ENCODE peak calls at places on chromosomes 3 and 15, in four cellular contexts. One of them, this sample, is unnamed.
A peak's percentile ranks its signal among the peaks of the same experiment; 100 is the strongest.

GRCh38 chr3:123870033-123870432 is 14.1 kb downstream of the MYLK start:
- DNase-seq in IMR-90: peak; percentile 24
- DNase-seq in mesenchymal stem cell: peak; percentile 36
- DNase-seq in H9: no peak
- DNase-seq in this sample: no peak

GRCh38 chr3:173037840-173038483 is 103.1 kb downstream of the SPATA16 start:
- DNase-seq in IMR-90: no peak
- DNase-seq in mesenchymal stem cell: no peak
- DNase-seq in H9: no peak
- DNase-seq in this sample: no peak

GRCh38 chr3:182349951-182350350 is 443.4 kb upstream of the ATP11B start:
- DNase-seq in IMR-90: no peak
- DNase-seq in mesenchymal stem cell: no peak
- DNase-seq in H9: no peak
- DNase-seq in this sample: no peak

GRCh38 chr15:64310036-64310435 is 45.9 kb downstream of the CSNK1G1 start:
- DNase-seq in IMR-90: no peak
- DNase-seq in mesenchymal stem cell: no peak
- DNase-seq in H9: no peak
- DNase-seq in this sample: no peak

GRCh38 chr15:71357357-71357756 is 242.1 kb downstream of the THSD4 start:
- DNase-seq in IMR-90: no peak
- DNase-seq in mesenchymal stem cell: no peak
- DNase-seq in H9: no peak
- DNase-seq in this sample: no peak

GRCh38 chr3:157501863-157502262 is 1.4 kb downstream of the VEPH1 start:
- DNase-seq in IMR-90: no peak
- DNase-seq in mesenchymal stem cell: no peak
- DNase-seq in H9: peak; percentile 32
- DNase-seq in this sample: peak; percentile 67

GRCh38 chr3:66480666-66481065 is 20.2 kb downstream of the LRIG1 start:
- DNase-seq in IMR-90: peak; percentile 41
- DNase-seq in mesenchymal stem cell: peak; percentile 58
- DNase-seq in H9: no peak
- DNase-seq in this sample: no peak

GRCh38 chr15:51444112-51444511 is 102.7 kb downstream of the GLDN start:
- DNase-seq in IMR-90: no peak
- DNase-seq in mesenchymal stem cell: no peak
- DNase-seq in H9: no peak
- DNase-seq in this sample: no peak

GRCh38 chr3:66115858-66116654 is 77.3 kb upstream of the MAGI1 start:
- DNase-seq in IMR-90: peak; percentile 98
- DNase-seq in mesenchymal stem cell: peak; percentile 92
- DNase-seq in H9: peak; percentile 70
- DNase-seq in this sample: peak; percentile 14

GRCh38 chr15:60718661-60719069 is 239.7 kb upstream of the ICE2 start:
- DNase-seq in IMR-90: no peak
- DNase-seq in mesenchymal stem cell: no peak
- DNase-seq in H9: no peak
- DNase-seq in this sample: no peak

GRCh38 chr3:73294532-73294931 is 233.1 kb downstream of the EBLN2 start:
- DNase-seq in IMR-90: no peak
- DNase-seq in mesenchymal stem cell: no peak
- DNase-seq in H9: peak; percentile 35
- DNase-seq in this sample: no peak

GRCh38 chr3:129890125-129890524 is 3.4 kb downstream of the TMCC1 start:
- DNase-seq in IMR-90: no peak
- DNase-seq in mesenchymal stem cell: no peak
- DNase-seq in H9: no peak
- DNase-seq in this sample: no peak

GRCh38 chr15:73923156-73923487 is 3.1 kb upstream of the LOXL1 start:
- DNase-seq in IMR-90: no peak
- DNase-seq in mesenchymal stem cell: no peak
- DNase-seq in H9: no peak
- DNase-seq in this sample: no peak

GRCh38 chr3:101124125-101124524 is 130.9 kb upstream of the ABI3BP start:
- DNase-seq in IMR-90: peak; percentile 20
- DNase-seq in mesenchymal stem cell: no peak
- DNase-seq in H9: no peak
- DNase-seq in this sample: no peak

GRCh38 chr15:27214032-27214431 is 243.1 kb downstream of the GABRG3 start:
- DNase-seq in IMR-90: no peak
- DNase-seq in mesenchymal stem cell: no peak
- DNase-seq in H9: no peak
- DNase-seq in this sample: no peak

GRCh38 chr3:155744626-155745324 is at the start of gene PLCH1:
- DNase-seq in IMR-90: peak; percentile 40
- DNase-seq in mesenchymal stem cell: peak; percentile 76
- DNase-seq in H9: peak; percentile 94
- DNase-seq in this sample: peak; percentile 83

GRCh38 chr15:58118272-58118671 is 19.9 kb upstream of the AQP9 start:
- DNase-seq in IMR-90: no peak
- DNase-seq in mesenchymal stem cell: no peak
- DNase-seq in H9: no peak
- DNase-seq in this sample: no peak

GRCh38 chr3:31226331-31226730 is 306.4 kb upstream of the STT3B start:
- DNase-seq in IMR-90: no peak
- DNase-seq in mesenchymal stem cell: no peak
- DNase-seq in H9: no peak
- DNase-seq in this sample: no peak

GRCh38 chr3:143001034-143001368 is 369 bp upstream of the U2SURP start:
- DNase-seq in IMR-90: no peak
- DNase-seq in mesenchymal stem cell: no peak
- DNase-seq in H9: no peak
- DNase-seq in this sample: no peak

GRCh38 chr15:37877851-37878577 is 56.4 kb upstream of the TMCO5A start:
- DNase-seq in IMR-90: peak; percentile 92
- DNase-seq in mesenchymal stem cell: peak; percentile 70
- DNase-seq in H9: no peak
- DNase-seq in this sample: no peak

GRCh38 chr3:134337511-134338200 is 36.6 kb downstream of the AMOTL2 start:
- DNase-seq in IMR-90: no peak
- DNase-seq in mesenchymal stem cell: no peak
- DNase-seq in H9: peak; percentile 31
- DNase-seq in this sample: no peak

GRCh38 chr3:134337071-134337482 is 37.2 kb downstream of the AMOTL2 start:
- DNase-seq in IMR-90: no peak
- DNase-seq in mesenchymal stem cell: no peak
- DNase-seq in H9: peak; percentile 23
- DNase-seq in this sample: no peak

GRCh38 chr3:134338201-134338512 is 36.1 kb downstream of the AMOTL2 start:
- DNase-seq in IMR-90: no peak
- DNase-seq in mesenchymal stem cell: no peak
- DNase-seq in H9: no peak
- DNase-seq in this sample: no peak

GRCh38 chr3:134334901-134335280 is 39.4 kb downstream of the AMOTL2 start:
- DNase-seq in IMR-90: no peak
- DNase-seq in mesenchymal stem cell: no peak
- DNase-seq in H9: peak; percentile 19
- DNase-seq in this sample: no peak

DNA sequence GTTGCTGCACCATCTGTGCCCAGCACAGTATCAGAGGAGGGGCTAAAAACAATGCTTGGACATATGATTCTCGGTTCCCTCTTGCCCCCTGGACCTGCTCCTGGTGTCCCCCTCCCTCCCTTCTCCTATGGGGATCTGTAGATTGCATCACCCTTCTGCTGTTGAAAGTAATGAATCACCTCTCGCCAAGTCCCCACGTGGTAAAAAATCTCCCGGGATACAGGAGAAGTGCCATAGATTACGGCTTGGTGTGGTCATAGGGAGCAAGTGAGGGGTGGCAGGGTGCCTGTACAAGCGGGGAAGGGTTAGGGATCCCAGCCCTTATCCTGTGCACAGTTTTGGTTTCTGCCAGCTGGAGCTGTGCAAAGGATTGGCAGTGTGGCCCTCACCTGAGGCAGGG is 37.7 kb downstream of the AMOTL2 start:
- DNase-seq in IMR-90: peak; percentile 75
- DNase-seq in mesenchymal stem cell: peak; percentile 65
- DNase-seq in H9: no peak
- DNase-seq in this sample: no peak
- H3K9ac ChIP-seq in IMR-90: no peak overlapping the region
- H3K9ac ChIP-seq in mesenchymal stem cell: no peak overlapping the region
- H3K9ac ChIP-seq in H9: no peak overlapping the region
- H3K9ac ChIP-seq in this sample: no peak overlapping the region

GRCh38 chr15:36330598-36330997 is 248.8 kb upstream of the CDIN1 start:
- DNase-seq in IMR-90: no peak
- DNase-seq in mesenchymal stem cell: no peak
- DNase-seq in H9: no peak
- DNase-seq in this sample: no peak

GRCh38 chr15:36332301-36332700 is 247.1 kb upstream of the CDIN1 start:
- DNase-seq in IMR-90: peak; percentile 57
- DNase-seq in mesenchymal stem cell: peak; percentile 67
- DNase-seq in H9: no peak
- DNase-seq in this sample: no peak

GRCh38 chr15:36331531-36332275 is 247.7 kb upstream of the CDIN1 start:
- DNase-seq in IMR-90: no peak
- DNase-seq in mesenchymal stem cell: peak; percentile 45
- DNase-seq in H9: no peak
- DNase-seq in this sample: no peak

GRCh38 chr15:36334059-36334458 is 245.4 kb upstream of the CDIN1 start:
- DNase-seq in IMR-90: peak; percentile 71
- DNase-seq in mesenchymal stem cell: peak; percentile 86
- DNase-seq in H9: no peak
- DNase-seq in this sample: no peak

GRCh38 chr15:36332896-36333295 is 246.5 kb upstream of the CDIN1 start:
- DNase-seq in IMR-90: no peak
- DNase-seq in mesenchymal stem cell: no peak
- DNase-seq in H9: no peak
- DNase-seq in this sample: no peak
- H3K18ac ChIP-seq in IMR-90: no peak overlapping the region
- H3K18ac ChIP-seq in mesenchymal stem cell: peak overlapping the region; percentile 45
- H3K18ac ChIP-seq in H9: no peak overlapping the region
- H3K18ac ChIP-seq in this sample: no peak overlapping the region

GRCh38 chr3:24296441-24297205 is 198.0 kb downstream of the THRB start:
- DNase-seq in IMR-90: peak; percentile 41
- DNase-seq in mesenchymal stem cell: peak; percentile 90
- DNase-seq in H9: no peak
- DNase-seq in this sample: no peak
- H3K9ac ChIP-seq in IMR-90: no peak overlapping the region
- H3K9ac ChIP-seq in mesenchymal stem cell: no peak overlapping the region
- H3K9ac ChIP-seq in H9: no peak overlapping the region
- H3K9ac ChIP-seq in this sample: no peak overlapping the region

GRCh38 chr15:69391046-69391757 is 22.9 kb upstream of the KIF23 start:
- DNase-seq in IMR-90: no peak
- DNase-seq in mesenchymal stem cell: no peak
- DNase-seq in H9: no peak
- DNase-seq in this sample: no peak

GRCh38 chr15:69388259-69388658 is 25.9 kb upstream of the KIF23 start:
- DNase-seq in IMR-90: no peak
- DNase-seq in mesenchymal stem cell: no peak
- DNase-seq in H9: no peak
- DNase-seq in this sample: no peak

GRCh38 chr15:69392352-69392751 is 21.8 kb upstream of the KIF23 start:
- DNase-seq in IMR-90: no peak
- DNase-seq in mesenchymal stem cell: no peak
- DNase-seq in H9: no peak
- DNase-seq in this sample: no peak

GRCh38 chr15:69389426-69389825 is 24.7 kb upstream of the KIF23 start:
- DNase-seq in IMR-90: no peak
- DNase-seq in mesenchymal stem cell: no peak
- DNase-seq in H9: no peak
- DNase-seq in this sample: no peak

DNA sequence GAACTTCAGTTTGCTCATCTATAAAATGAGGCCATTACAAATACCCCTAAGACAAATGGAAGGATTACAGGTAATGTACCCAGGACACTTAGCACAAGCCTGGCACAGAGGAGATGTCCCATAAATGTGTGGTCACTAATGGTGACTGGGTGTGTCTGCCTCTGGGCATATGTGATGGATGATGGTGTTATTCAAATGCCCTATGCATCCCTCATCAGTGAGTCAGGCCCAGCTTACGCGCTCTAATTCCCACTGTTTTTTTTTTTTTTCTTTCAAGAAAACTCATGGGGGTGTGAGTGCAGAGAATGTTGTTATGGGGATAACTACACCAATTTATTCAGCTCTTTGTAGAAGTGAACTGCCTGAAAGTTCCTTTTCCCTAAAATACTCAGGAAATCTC is 23.6 kb upstream of the KIF23 start:
- DNase-seq in IMR-90: peak; percentile 77
- DNase-seq in mesenchymal stem cell: peak; percentile 50
- DNase-seq in H9: no peak
- DNase-seq in this sample: no peak
- H3K18ac ChIP-seq in IMR-90: no peak overlapping the region
- H3K18ac ChIP-seq in mesenchymal stem cell: no peak overlapping the region
- H3K18ac ChIP-seq in H9: no peak overlapping the region
- H3K18ac ChIP-seq in this sample: no peak overlapping the region

DNA sequence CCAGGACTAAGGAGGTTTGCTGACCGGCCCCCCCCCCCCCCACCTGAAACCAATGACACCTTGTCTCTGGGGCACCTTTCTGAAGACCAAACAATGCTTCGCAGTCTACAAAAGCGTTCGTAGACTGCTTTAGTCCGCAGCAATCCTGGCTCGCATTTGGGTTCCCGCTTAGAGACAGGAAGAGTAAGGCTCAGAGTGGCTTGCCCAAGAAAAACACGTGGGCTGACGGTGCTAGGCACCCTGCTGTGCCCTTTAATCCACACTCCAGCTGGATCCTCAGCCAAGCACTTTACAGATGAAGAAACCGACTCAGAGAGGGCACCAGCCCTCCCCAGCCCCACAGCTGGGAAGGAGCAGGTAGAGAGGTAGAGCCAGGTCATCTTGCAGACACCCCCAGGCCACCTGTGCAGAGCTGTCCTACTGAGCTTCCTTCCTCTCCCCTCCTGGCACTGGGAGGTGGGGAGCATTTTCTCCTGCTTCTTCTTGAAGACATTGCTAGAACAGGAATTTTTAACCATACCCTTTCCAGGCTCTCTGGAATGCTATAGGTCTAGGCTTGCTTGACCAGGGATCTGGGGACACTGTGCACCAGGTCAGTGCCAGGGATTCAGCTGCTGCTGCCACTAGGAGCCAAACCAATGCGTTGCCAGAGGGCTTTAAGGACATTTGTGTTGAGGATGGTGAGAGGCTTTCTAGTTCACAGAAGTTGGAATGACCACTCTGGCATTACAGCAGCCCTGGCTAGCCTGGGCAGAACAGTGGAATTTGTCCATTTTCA is 1.0 kb upstream of the KLF15 start:
- DNase-seq in IMR-90: no peak
- DNase-seq in mesenchymal stem cell: peak; percentile 17
- DNase-seq in H9: peak; percentile 81
- DNase-seq in this sample: peak; percentile 51
- H3K9ac ChIP-seq in IMR-90: no peak overlapping the region
- H3K9ac ChIP-seq in mesenchymal stem cell: no peak overlapping the region
- H3K9ac ChIP-seq in H9: no peak overlapping the region
- H3K9ac ChIP-seq in this sample: no peak overlapping the region

GRCh38 chr3:184155644-184156521 is 706 bp downstream of the DVL3 start:
- DNase-seq in IMR-90: peak; percentile 16
- DNase-seq in mesenchymal stem cell: peak; percentile 60
- DNase-seq in H9: peak; percentile 46
- DNase-seq in this sample: no peak

GRCh38 chr3:184158394-184158793 is 3.2 kb downstream of the DVL3 start:
- DNase-seq in IMR-90: no peak
- DNase-seq in mesenchymal stem cell: no peak
- DNase-seq in H9: no peak
- DNase-seq in this sample: no peak

GRCh38 chr3:184154909-184155643 is at the start of gene DVL3:
- DNase-seq in IMR-90: peak; percentile 52
- DNase-seq in mesenchymal stem cell: peak; percentile 64
- DNase-seq in H9: peak; percentile 59
- DNase-seq in this sample: peak; percentile 72

GRCh38 chr3:184157206-184157605 is 2.0 kb downstream of the DVL3 start:
- DNase-seq in IMR-90: no peak
- DNase-seq in mesenchymal stem cell: no peak
- DNase-seq in H9: no peak
- DNase-seq in this sample: no peak

GRCh38 chr3:184156522-184156955 is 1.4 kb downstream of the DVL3 start:
- DNase-seq in IMR-90: peak; percentile 60
- DNase-seq in mesenchymal stem cell: peak; percentile 55
- DNase-seq in H9: peak; percentile 41
- DNase-seq in this sample: peak; percentile 58
- H3K18ac ChIP-seq in IMR-90: peak overlapping the region; percentile 92
- H3K18ac ChIP-seq in mesenchymal stem cell: peak overlapping the region; percentile 99
- H3K18ac ChIP-seq in H9: no peak overlapping the region
- H3K18ac ChIP-seq in this sample: peak overlapping the region; percentile 98